ENCODE peak calls at places on chromosomes 12 and 14, in nine cellular contexts. C is MCF 10A; V is psoas muscle; Q is lower leg skin; P is NCI-H524 treated with DMSO at 0.1 percent for 48 hours; B is HFFc6; S is heart left ventricle; K is activated CD8-positive, alpha-beta memory T cell treated with anti-CD3 and anti-CD28 coated beads, Interleukin-2, amount 50 U/mL, for 4 hours; G is mucosa of descending colon. T is an unnamed sample.

GRCh38 chr12:28583771-28584261 is 393.6 kb downstream of the CCDC91 start:
- DNase-seq in C (peak), V (no peak), Q (no peak), P (no peak), B (peak), S (no peak), K (no peak), G (no peak), T (no peak)

GRCh38 chr14:104715871-104716270 is 8.2 kb upstream of the ADSS1 start:
- DNase-seq in C (no peak), V (no peak), Q (no peak), P (no peak), B (no peak), S (no peak), K (no peak), G (no peak), T (no peak)

GRCh38 chr14:25537846-25538455 is 488.0 kb upstream of the STXBP6 start:
- DNase-seq in C (no peak), V (no peak), Q (no peak), P (peak), B (no peak), S (no peak), K (no peak), G (peak), T (peak)

GRCh38 chr14:92759679-92760523 is 11.5 kb upstream of the LGMN start:
- DNase-seq in C (no peak), V (no peak), Q (no peak), P (no peak), B (no peak), S (no peak), K (no peak), G (no peak), T (no peak)

GRCh38 chr12:3452348-3452747 is 38.7 kb upstream of the PRMT8 start:
- DNase-seq in C (no peak), V (no peak), Q (peak), P (no peak), B (no peak), S (no peak), K (no peak), G (no peak), T (no peak)

GRCh38 chr12:108815875-108816594 is 41.3 kb downstream of the SSH1 start:
- DNase-seq in C (peak), V (no peak), Q (no peak), P (no peak), B (no peak), S (no peak), K (no peak), G (no peak), T (no peak)

GRCh38 chr12:121813951-121814350 is 10.1 kb downstream of the SETD1B start:
- DNase-seq in C (no peak), V (peak), Q (no peak), P (no peak), B (no peak), S (no peak), K (no peak), G (no peak), T (no peak)

GRCh38 chr12:30286345-30286926 is 409.2 kb downstream of the IPO8 start:
- DNase-seq in C (peak), V (no peak), Q (no peak), P (no peak), B (no peak), S (no peak), K (no peak), G (no peak), T (no peak)

GRCh38 chr14:59346796-59347510 is 118.2 kb downstream of the GPR135 start:
- DNase-seq in C (no peak), V (no peak), Q (no peak), P (no peak), B (no peak), S (no peak), K (no peak), G (no peak), T (no peak)

GRCh38 chr12:122079038-122079531 is 529 bp downstream of the MLXIP start:
- DNase-seq in C (peak), V (peak), Q (no peak), P (no peak), B (no peak), S (no peak), K (no peak), G (peak), T (peak)